ENCODE peak calls at places on chromosomes 13 and 19, in five cellular contexts. L is thoracic aorta, D is neural progenitor cell, H is colonic mucosa, P is fibroblast of lung. Z is an unnamed sample.

GRCh38 chr13:77784531-77784930 is 87.0 kb downstream of the SLAIN1 start:
- DNase-seq in L (no peak), D (peak; percentile 25), H (no peak), P (no peak), Z (no peak)

GRCh38 chr19:18330865-18331264 is 8.0 kb upstream of the LSM4 start:
- DNase-seq in L (no peak), D (no peak), H (no peak), P (no peak), Z (no peak)

GRCh38 chr19:9586764-9587163 is 2.5 kb upstream of the ZNF121 start:
- DNase-seq in L (peak; percentile 2), D (peak; percentile 81), H (peak; percentile 86), P (peak; percentile 70), Z (no peak)

GRCh38 chr19:9650345-9650744 is 24.6 kb downstream of the ZNF562 start:
- DNase-seq in L (no peak), D (no peak), H (no peak), P (no peak), Z (no peak)

GRCh38 chr19:12784871-12785430 is 6.3 kb upstream of the JUNB start:
- DNase-seq in L (no peak), D (no peak), H (no peak), P (no peak), Z (no peak)

GRCh38 chr13:21837841-21838551 is 167.1 kb downstream of the FGF9 start:
- DNase-seq in L (no peak), D (no peak), H (peak; percentile 26), P (no peak), Z (no peak)

GRCh38 chr13:37492741-37493514 is 105.6 kb downstream of the POSTN start:
- DNase-seq in L (no peak), D (no peak), H (no peak), P (peak; percentile 40), Z (peak; percentile 35)

GRCh38 chr19:50501568-50502475 is 9.2 kb downstream of the JOSD2 start:
- DNase-seq in L (no peak), D (no peak), H (no peak), P (no peak), Z (no peak)

GRCh38 chr19:40217027-40217810 is 965 bp downstream of the TTC9B start:
- DNase-seq in L (no peak), D (peak; percentile 41), H (peak; percentile 74), P (no peak), Z (no peak)

GRCh38 chr19:610801-611505 is 21.3 kb downstream of the HCN2 start:
- DNase-seq in L (no peak), D (no peak), H (no peak), P (peak; percentile 69), Z (no peak)

DNA sequence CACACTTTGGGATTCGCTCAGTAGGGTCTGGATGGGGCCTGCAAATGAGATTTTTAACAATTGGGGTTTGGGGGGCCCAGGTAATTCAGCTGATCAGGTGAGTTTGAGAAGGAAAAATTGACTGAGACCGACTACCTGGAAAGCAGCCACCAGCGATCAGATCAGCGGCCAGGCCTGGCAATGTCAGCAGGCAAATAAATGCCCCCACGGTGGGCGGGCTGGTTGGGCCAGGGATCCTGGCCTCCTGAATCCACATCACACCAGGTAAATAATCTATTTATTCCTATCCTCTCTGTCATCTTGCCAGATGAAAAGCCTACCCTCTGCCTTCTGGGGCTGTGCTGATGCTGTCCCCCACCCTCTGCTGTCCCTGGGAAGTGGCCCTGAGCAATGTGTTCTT is 9.4 kb downstream of the NAPA start:
- DNase-seq in L (no peak), D (no peak), H (no peak), P (no peak), Z (no peak)
- H3K36me3 ChIP-seq in L (peaks cover 28% of the 10 kb centered on the region), D (no peaks in the 10 kb centered on the region), H (peaks cover 20% of the 10 kb centered on the region), P (peaks cover 13% of the 10 kb centered on the region), Z (peaks cover 3% of the 10 kb centered on the region)

GRCh38 chr13:33817843-33818661 is at the start of gene RFC3:
- DNase-seq in L (peak; percentile 83), D (peak; percentile 89), H (peak; percentile 93), P (peak; percentile 96), Z (peak; percentile 84)
- TF ChIP-seq CTCF in L (no peak), D (peak; percentile 3), H (no peak), P (no peak), Z (no peak)

DNA sequence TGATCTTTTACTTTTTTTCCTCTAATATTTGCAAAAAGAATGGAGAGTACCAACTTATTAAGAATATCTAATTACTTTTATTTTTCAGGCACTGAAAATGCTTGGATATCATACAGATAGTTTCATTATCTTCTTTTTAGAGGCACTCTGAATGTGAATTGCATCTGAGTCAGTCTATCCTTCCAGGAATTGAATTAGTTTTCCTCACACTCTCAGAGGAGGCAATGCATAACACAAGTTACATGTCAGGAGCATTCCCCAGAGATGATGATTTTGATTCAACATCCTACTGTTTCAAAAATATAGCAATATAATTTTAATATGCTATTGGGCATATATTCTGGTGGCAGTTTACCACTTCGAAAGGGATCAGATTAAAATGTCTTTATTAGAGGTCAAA is 1315.4 kb downstream of the PCDH9 start:
- DNase-seq in L (no peak), D (no peak), H (no peak), P (peak; percentile 51), Z (no peak)
- H3K36me3 ChIP-seq in L (no peaks in the 10 kb centered on the region), D (no peaks in the 10 kb centered on the region), H (no peaks in the 10 kb centered on the region), P (no peaks in the 10 kb centered on the region), Z (no peaks in the 10 kb centered on the region)

GRCh38 chr13:27448308-27448707 is 2.1 kb downstream of the MTIF3 start:
- DNase-seq in L (no peak), D (no peak), H (no peak), P (no peak), Z (no peak)

GRCh38 chr13:27449081-27449603 is 1.2 kb downstream of the MTIF3 start:
- DNase-seq in L (no peak), D (no peak), H (no peak), P (no peak), Z (no peak)

GRCh38 chr13:27446986-27447583 is 3.3 kb downstream of the MTIF3 start:
- DNase-seq in L (no peak), D (no peak), H (no peak), P (no peak), Z (no peak)

GRCh38 chr13:27450921-27451461 is 627 bp upstream of the MTIF3 start:
- DNase-seq in L (no peak), D (peak; percentile 58), H (peak; percentile 57), P (peak; percentile 51), Z (peak; percentile 69)

DNA sequence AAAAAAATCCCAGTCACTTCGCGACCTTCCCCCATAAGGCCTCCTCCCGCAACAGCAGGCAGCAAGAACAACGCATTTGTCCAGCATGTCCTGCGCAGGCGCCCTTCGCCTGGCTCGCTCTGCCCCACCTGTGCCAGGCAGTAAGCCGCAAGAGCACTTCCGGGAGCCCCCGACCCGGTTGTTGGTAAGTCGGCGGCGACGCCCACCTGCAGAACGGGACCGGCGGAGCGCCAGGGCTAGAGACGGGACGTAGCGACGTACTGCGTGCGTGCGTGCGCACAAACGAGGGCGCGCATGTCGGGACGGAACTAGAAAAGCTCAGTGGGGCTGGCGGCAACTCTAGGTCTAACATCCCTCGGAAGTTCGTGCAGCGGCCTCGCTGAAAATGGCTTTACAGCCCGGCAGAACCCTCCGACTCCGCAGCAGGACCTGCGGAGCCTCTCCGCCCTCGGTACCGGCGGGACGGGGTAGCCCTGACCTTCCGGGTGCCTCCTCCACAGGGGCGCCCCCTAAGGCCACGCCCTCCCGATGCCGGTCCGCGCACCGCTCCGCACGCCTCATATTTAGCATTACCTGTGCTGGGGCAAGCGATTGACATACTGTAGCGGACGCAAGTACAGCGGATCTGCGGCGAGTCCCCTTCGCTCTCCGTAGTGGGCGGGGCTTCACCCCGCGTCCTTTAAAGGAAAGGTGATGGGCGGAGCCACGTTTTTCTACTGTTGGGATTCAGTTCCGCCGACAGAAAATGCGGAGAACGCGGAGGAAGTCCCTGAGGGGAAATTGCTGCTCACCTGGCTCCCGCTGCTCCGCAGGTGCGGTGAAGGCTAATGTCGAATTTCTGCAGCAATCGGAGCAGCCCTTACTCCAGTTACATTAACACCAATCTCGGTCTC is at the start of gene MTIF3:
- DNase-seq in L (peak; percentile 78), D (peak; percentile 98), H (peak; percentile 97), P (peak; percentile 90), Z (peak; percentile 83)
- TF ChIP-seq CTCF in L (peak; percentile 16), D (peak; percentile 2), H (no peak), P (peak; percentile 3), Z (no peak)

DNA sequence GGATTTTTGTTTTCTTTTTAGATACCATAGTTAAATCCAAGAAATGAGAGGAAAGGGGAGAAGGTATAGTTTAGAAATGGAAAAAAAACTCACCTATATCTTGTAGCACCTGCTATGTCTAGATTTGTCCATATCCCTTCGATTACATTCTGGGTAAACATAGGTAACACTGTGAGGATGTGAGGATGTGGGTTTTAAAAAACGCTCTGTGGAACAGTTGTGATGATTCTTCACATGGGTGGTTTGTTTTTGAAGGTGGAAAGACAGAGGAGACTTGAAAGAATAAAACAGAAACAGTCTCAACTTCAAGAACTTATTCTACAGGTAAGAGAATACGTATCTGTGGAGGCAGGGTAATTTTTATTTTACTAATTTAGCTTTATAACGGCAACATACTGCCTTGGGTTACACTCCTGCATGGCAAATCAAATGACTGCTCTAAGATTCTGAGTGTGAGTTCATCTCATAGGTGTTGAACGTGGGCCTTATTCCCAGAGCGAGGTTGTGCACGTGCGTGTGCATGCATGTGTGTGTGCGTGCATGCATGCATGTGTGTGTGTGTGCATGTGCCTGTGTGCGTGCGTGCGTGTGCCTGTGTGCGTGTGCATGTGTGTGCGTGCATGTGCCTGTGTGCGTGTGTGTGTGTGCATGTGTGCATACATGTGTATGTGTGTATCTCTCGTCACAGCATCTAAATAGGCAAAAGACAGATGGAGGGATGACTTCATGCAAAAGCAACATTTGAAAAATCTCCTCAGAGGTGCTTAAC is 23.5 kb downstream of the ATP4B start:
- DNase-seq in L (no peak), D (no peak), H (no peak), P (no peak), Z (no peak)
- H3K36me3 ChIP-seq in L (peaks cover 39% of the 10 kb centered on the region), D (no peaks in the 10 kb centered on the region), H (peaks cover 4% of the 10 kb centered on the region), P (peaks cover 39% of the 10 kb centered on the region), Z (peaks cover 1% of the 10 kb centered on the region)

GRCh38 chr13:48072304-48072703 is 22.6 kb downstream of the MED4 start:
- DNase-seq in L (no peak), D (no peak), H (no peak), P (no peak), Z (no peak)

GRCh38 chr13:48074006-48074405 is 20.9 kb downstream of the MED4 start:
- DNase-seq in L (no peak), D (no peak), H (no peak), P (no peak), Z (no peak)

GRCh38 chr13:48072787-48073186 is 22.1 kb downstream of the MED4 start:
- DNase-seq in L (no peak), D (no peak), H (no peak), P (no peak), Z (no peak)

GRCh38 chr13:48081739-48082138 is 13.2 kb downstream of the MED4 start:
- DNase-seq in L (no peak), D (no peak), H (no peak), P (no peak), Z (no peak)

DNA sequence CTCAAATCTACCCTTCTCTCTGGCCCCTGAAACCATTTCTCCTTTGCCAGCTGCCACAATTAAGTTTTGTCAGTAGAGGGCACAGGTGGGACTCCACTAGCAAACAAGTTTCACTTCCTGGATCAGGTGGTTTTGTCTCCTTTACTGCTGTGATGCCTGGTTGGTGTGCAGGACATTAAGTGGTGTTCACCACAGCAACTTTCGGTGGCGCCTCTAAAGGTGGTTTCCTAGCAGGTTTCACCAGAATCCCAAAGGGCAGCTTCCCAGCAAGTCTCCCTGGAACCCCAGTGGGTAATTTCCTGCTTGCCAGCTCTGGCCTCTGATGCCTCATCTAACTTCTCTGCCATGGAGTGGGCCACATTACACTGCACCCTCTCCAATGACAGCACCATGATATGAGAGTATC is 16.6 kb downstream of the MED4 start:
- DNase-seq in L (no peak), D (no peak), H (no peak), P (no peak), Z (no peak)
- TF ChIP-seq CTCF in L (no peak), D (no peak), H (no peak), P (no peak), Z (peak; percentile 46)

GRCh38 chr13:43196171-43196611 is 172.8 kb downstream of the DNAJC15 start:
- DNase-seq in L (no peak), D (no peak), H (no peak), P (peak; percentile 53), Z (no peak)
- H3K36me3 ChIP-seq in L (no peaks in the 10 kb centered on the region), D (no peaks in the 10 kb centered on the region), H (no peaks in the 10 kb centered on the region), P (no peaks in the 10 kb centered on the region), Z (no peaks in the 10 kb centered on the region)